ENCODE peak calls at places on chromosomes 1 and 21, in six cellular contexts. One of them, this sample, is unnamed.

GRCh38 chr1:231162970-231163830 is 1.3 kb downstream of the TRIM67 start:
- DNase-seq in breast epithelium: no peak
- DNase-seq in heart left ventricle: no peak
- DNase-seq in tibial nerve: no peak
- DNase-seq in colonic mucosa: no peak
- DNase-seq in IMR-90: no peak
- DNase-seq in this sample: no peak

GRCh38 chr1:224343679-224344078 is 13.0 kb upstream of the CNIH4 start:
- DNase-seq in breast epithelium: no peak
- DNase-seq in colonic mucosa: no peak
- DNase-seq in heart left ventricle: no peak
- DNase-seq in tibial nerve: no peak
- DNase-seq in IMR-90: no peak
- DNase-seq in this sample: no peak

GRCh38 chr1:240591552-240591951 is 20.4 kb downstream of the GREM2 start:
- DNase-seq in colonic mucosa: no peak
- DNase-seq in IMR-90: no peak
- DNase-seq in breast epithelium: no peak
- DNase-seq in tibial nerve: no peak
- DNase-seq in heart left ventricle: no peak
- DNase-seq in this sample: no peak

GRCh38 chr1:145777357-145778145 is 46.3 kb downstream of the RNF115 start:
- DNase-seq in tibial nerve: no peak
- DNase-seq in IMR-90: no peak
- DNase-seq in colonic mucosa: no peak
- DNase-seq in breast epithelium: no peak
- DNase-seq in heart left ventricle: no peak
- DNase-seq in this sample: no peak

GRCh38 chr1:108009603-108010195 is 44.7 kb upstream of the VAV3 start:
- DNase-seq in heart left ventricle: no peak
- DNase-seq in IMR-90: peak; percentile 11
- DNase-seq in colonic mucosa: no peak
- DNase-seq in tibial nerve: no peak
- DNase-seq in breast epithelium: no peak
- DNase-seq in this sample: no peak

GRCh38 chr1:153985984-153986761 is at the start of gene RAB13:
- DNase-seq in heart left ventricle: peak; percentile 89
- DNase-seq in colonic mucosa: peak; percentile 93
- DNase-seq in breast epithelium: peak; percentile 88
- DNase-seq in IMR-90: peak; percentile 80
- DNase-seq in tibial nerve: peak; percentile 78
- DNase-seq in this sample: peak; percentile 96

GRCh38 chr1:89602871-89603404 is 30.0 kb upstream of the LRRC8C start:
- DNase-seq in heart left ventricle: no peak
- DNase-seq in tibial nerve: no peak
- DNase-seq in IMR-90: no peak
- DNase-seq in colonic mucosa: no peak
- DNase-seq in breast epithelium: no peak
- DNase-seq in this sample: no peak

GRCh38 chr1:64915381-64916274 is 50.7 kb downstream of the JAK1 start:
- DNase-seq in colonic mucosa: peak; percentile 81
- DNase-seq in heart left ventricle: no peak
- DNase-seq in IMR-90: peak; percentile 94
- DNase-seq in breast epithelium: peak; percentile 54
- DNase-seq in tibial nerve: no peak
- DNase-seq in this sample: no peak

GRCh38 chr1:55067022-55067781 is 27.9 kb downstream of the PCSK9 start:
- DNase-seq in breast epithelium: no peak
- DNase-seq in IMR-90: no peak
- DNase-seq in tibial nerve: no peak
- DNase-seq in heart left ventricle: peak; percentile 79
- DNase-seq in colonic mucosa: no peak
- DNase-seq in this sample: no peak

GRCh38 chr1:23807453-23807852 is 6.9 kb upstream of the GALE start:
- DNase-seq in heart left ventricle: no peak
- DNase-seq in colonic mucosa: no peak
- DNase-seq in breast epithelium: no peak
- DNase-seq in IMR-90: no peak
- DNase-seq in tibial nerve: no peak
- DNase-seq in this sample: no peak

GRCh38 chr1:19637606-19638005 is 6.5 kb upstream of the NBL1 start:
- DNase-seq in IMR-90: no peak
- DNase-seq in breast epithelium: no peak
- DNase-seq in colonic mucosa: no peak
- DNase-seq in heart left ventricle: no peak
- DNase-seq in tibial nerve: no peak
- DNase-seq in this sample: no peak

GRCh38 chr1:170360601-170361000 is 171.4 kb upstream of the GORAB start:
- DNase-seq in colonic mucosa: no peak
- DNase-seq in heart left ventricle: no peak
- DNase-seq in breast epithelium: no peak
- DNase-seq in tibial nerve: no peak
- DNase-seq in IMR-90: no peak
- DNase-seq in this sample: no peak

GRCh38 chr21:45290948-45291612 is 3.4 kb upstream of the POFUT2 start:
- DNase-seq in IMR-90: peak; percentile 58
- DNase-seq in tibial nerve: no peak
- DNase-seq in colonic mucosa: peak; percentile 17
- DNase-seq in heart left ventricle: no peak
- DNase-seq in breast epithelium: peak; percentile 43
- DNase-seq in this sample: peak; percentile 76

GRCh38 chr1:228208831-228209524 is 1.1 kb downstream of the OBSCN start:
- DNase-seq in breast epithelium: no peak
- DNase-seq in heart left ventricle: no peak
- DNase-seq in IMR-90: no peak
- DNase-seq in tibial nerve: no peak
- DNase-seq in colonic mucosa: no peak
- DNase-seq in this sample: no peak

GRCh38 chr1:114901739-114902255 is 47.1 kb downstream of the SYCP1 start:
- DNase-seq in IMR-90: no peak
- DNase-seq in colonic mucosa: no peak
- DNase-seq in heart left ventricle: no peak
- DNase-seq in breast epithelium: no peak
- DNase-seq in tibial nerve: no peak
- DNase-seq in this sample: no peak

GRCh38 chr1:44013949-44014348 is 17.3 kb downstream of the SLC6A9 start:
- DNase-seq in breast epithelium: no peak
- DNase-seq in tibial nerve: no peak
- DNase-seq in colonic mucosa: no peak
- DNase-seq in IMR-90: no peak
- DNase-seq in heart left ventricle: no peak
- DNase-seq in this sample: no peak
- H3K27ac ChIP-seq in breast epithelium: no peak overlapping the region
- H3K27ac ChIP-seq in tibial nerve: no peak overlapping the region
- H3K27ac ChIP-seq in colonic mucosa: peak overlapping the region; percentile 70
- H3K27ac ChIP-seq in IMR-90: no peak overlapping the region
- H3K27ac ChIP-seq in heart left ventricle: no peak overlapping the region
- H3K27ac ChIP-seq in this sample: no peak overlapping the region

GRCh38 chr1:157356611-157357010 is 195.7 kb downstream of the FCRL5 start:
- DNase-seq in tibial nerve: no peak
- DNase-seq in breast epithelium: no peak
- DNase-seq in colonic mucosa: no peak
- DNase-seq in IMR-90: no peak
- DNase-seq in heart left ventricle: no peak
- DNase-seq in this sample: no peak

GRCh38 chr1:157357111-157357510 is 195.2 kb downstream of the FCRL5 start:
- DNase-seq in tibial nerve: no peak
- DNase-seq in breast epithelium: no peak
- DNase-seq in colonic mucosa: no peak
- DNase-seq in IMR-90: no peak
- DNase-seq in heart left ventricle: no peak
- DNase-seq in this sample: no peak

GRCh38 chr1:157352817-157353408 is 199.4 kb downstream of the FCRL5 start:
- DNase-seq in IMR-90: no peak
- DNase-seq in colonic mucosa: no peak
- DNase-seq in heart left ventricle: no peak
- DNase-seq in breast epithelium: no peak
- DNase-seq in tibial nerve: no peak
- DNase-seq in this sample: no peak

GRCh38 chr1:157352216-157352615 is 200.1 kb downstream of the FCRL5 start:
- DNase-seq in tibial nerve: no peak
- DNase-seq in colonic mucosa: no peak
- DNase-seq in IMR-90: no peak
- DNase-seq in heart left ventricle: no peak
- DNase-seq in breast epithelium: no peak
- DNase-seq in this sample: no peak

DNA sequence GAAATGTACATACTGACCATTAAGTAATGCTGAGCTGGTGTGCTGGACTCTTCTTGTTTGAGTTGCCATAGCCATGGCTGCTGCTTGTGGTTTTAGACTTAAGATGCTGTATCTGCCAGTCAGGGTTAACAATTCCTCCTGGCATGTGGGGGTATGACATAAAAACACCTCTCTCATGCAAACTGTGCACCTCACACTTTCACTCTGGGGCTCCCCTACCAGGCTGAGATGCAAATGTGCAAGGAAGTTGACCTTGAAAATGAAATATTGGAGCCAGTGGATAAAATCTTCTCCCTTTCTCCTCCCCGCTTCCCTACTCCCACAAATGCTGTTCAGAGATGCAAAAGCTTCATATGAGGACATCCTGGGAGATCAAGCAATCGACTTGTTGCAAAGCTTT is 198.8 kb downstream of the FCRL5 start:
- DNase-seq in heart left ventricle: no peak
- DNase-seq in tibial nerve: no peak
- DNase-seq in colonic mucosa: no peak
- DNase-seq in breast epithelium: no peak
- DNase-seq in IMR-90: no peak
- DNase-seq in this sample: no peak
- H3K4me3 ChIP-seq in heart left ventricle: no peak overlapping the region
- H3K4me3 ChIP-seq in tibial nerve: no peak overlapping the region
- H3K4me3 ChIP-seq in colonic mucosa: no peak overlapping the region
- H3K4me3 ChIP-seq in breast epithelium: no peak overlapping the region
- H3K4me3 ChIP-seq in IMR-90: no peak overlapping the region
- H3K4me3 ChIP-seq in this sample: no peak overlapping the region

GRCh38 chr1:164636744-164637143 is 77.8 kb downstream of the PBX1 start:
- DNase-seq in IMR-90: no peak
- DNase-seq in colonic mucosa: no peak
- DNase-seq in tibial nerve: no peak
- DNase-seq in heart left ventricle: no peak
- DNase-seq in breast epithelium: no peak
- DNase-seq in this sample: no peak

GRCh38 chr1:164637461-164638375 is 78.7 kb downstream of the PBX1 start:
- DNase-seq in breast epithelium: no peak
- DNase-seq in colonic mucosa: no peak
- DNase-seq in heart left ventricle: peak; percentile 63
- DNase-seq in IMR-90: peak; percentile 84
- DNase-seq in tibial nerve: no peak
- DNase-seq in this sample: peak; percentile 87

GRCh38 chr1:164640673-164641352 is 81.8 kb downstream of the PBX1 start:
- DNase-seq in colonic mucosa: no peak
- DNase-seq in heart left ventricle: peak; percentile 47
- DNase-seq in IMR-90: no peak
- DNase-seq in breast epithelium: no peak
- DNase-seq in tibial nerve: no peak
- DNase-seq in this sample: no peak

GRCh38 chr1:164635784-164636729 is 77.1 kb downstream of the PBX1 start:
- DNase-seq in IMR-90: no peak
- DNase-seq in heart left ventricle: no peak
- DNase-seq in breast epithelium: no peak
- DNase-seq in tibial nerve: no peak
- DNase-seq in colonic mucosa: peak; percentile 77
- DNase-seq in this sample: no peak

DNA sequence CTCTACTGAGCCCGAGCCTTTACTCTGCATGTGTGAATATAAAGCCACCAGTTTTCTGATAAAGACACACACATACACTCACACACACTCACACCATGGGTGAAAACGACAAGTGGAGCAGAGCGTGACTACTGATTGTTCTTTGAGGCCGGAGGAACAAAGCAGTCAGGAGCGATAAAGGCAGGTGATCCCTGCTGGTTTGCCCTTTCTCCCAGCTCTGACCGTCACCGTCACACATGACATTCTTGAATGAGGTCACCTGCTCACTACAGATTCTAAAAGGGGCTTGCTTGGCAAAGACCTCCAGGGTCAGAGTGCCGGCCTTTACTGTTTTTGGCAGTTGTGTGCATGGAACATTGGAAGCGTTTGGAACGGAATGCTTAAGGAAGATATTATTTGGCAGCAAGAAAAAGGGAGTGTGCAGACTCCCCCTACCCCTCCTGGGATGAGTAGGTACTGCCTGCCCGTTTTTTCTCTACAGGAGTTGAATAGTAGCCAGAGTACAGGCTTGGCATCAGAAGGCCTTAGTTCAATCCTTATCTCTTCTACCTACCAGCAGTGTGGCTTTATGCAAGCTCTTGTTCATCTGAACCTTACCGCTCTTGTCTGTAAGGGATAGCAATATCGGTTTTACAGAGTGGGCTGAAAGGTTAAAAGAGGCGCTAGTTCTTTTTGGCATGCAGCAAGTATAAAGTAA is 79.7 kb downstream of the PBX1 start:
- DNase-seq in breast epithelium: no peak
- DNase-seq in colonic mucosa: no peak
- DNase-seq in heart left ventricle: peak; percentile 47
- DNase-seq in IMR-90: no peak
- DNase-seq in tibial nerve: no peak
- DNase-seq in this sample: no peak
- H3K27ac ChIP-seq in breast epithelium: peak overlapping the region; percentile 71
- H3K27ac ChIP-seq in colonic mucosa: no peak overlapping the region
- H3K27ac ChIP-seq in heart left ventricle: peak overlapping the region; percentile 82
- H3K27ac ChIP-seq in IMR-90: no peak overlapping the region
- H3K27ac ChIP-seq in tibial nerve: no peak overlapping the region
- H3K27ac ChIP-seq in this sample: peak overlapping the region; percentile 84

DNA sequence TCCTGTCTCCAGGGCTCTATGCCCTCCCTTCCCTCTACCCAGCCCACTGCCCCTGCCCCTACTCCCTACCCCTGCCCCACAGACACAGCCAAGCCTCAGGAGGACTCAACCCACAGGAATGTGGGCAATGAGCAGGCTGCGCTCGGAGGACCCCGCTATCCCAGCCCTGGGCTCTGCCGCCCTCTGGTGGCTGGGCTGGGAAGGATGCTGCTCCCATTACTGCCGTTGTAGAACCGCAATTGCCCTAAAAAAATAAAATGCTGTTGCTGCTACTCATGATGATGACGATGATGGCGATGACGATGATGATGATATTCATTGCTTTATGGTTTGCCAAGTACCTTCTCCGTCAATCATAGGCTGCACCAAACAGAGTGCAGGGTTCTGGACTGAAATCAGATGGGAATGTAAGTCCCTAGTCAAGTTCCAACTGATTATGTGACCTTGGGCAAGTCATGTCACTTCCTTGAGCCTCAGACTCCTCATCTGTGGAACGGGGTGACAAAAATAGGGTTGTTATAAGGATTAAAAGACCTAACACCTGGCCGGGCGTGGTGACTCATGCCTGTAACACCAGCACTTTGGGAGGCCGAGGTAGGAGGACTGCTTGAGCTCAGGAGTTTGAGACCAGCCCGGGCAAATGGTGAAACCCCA is 24.6 kb downstream of the ARHGEF19 start:
- DNase-seq in IMR-90: peak; percentile 89
- DNase-seq in tibial nerve: peak; percentile 85
- DNase-seq in colonic mucosa: peak; percentile 85
- DNase-seq in breast epithelium: no peak
- DNase-seq in heart left ventricle: peak; percentile 73
- DNase-seq in this sample: peak; percentile 86
- H3K4me3 ChIP-seq in IMR-90: no peak overlapping the region
- H3K4me3 ChIP-seq in tibial nerve: no peak overlapping the region
- H3K4me3 ChIP-seq in colonic mucosa: no peak overlapping the region
- H3K4me3 ChIP-seq in breast epithelium: no peak overlapping the region
- H3K4me3 ChIP-seq in heart left ventricle: no peak overlapping the region
- H3K4me3 ChIP-seq in this sample: no peak overlapping the region

GRCh38 chr1:77534456-77534855 is 148.0 kb downstream of the ZZZ3 start:
- DNase-seq in heart left ventricle: no peak
- DNase-seq in tibial nerve: no peak
- DNase-seq in colonic mucosa: no peak
- DNase-seq in IMR-90: no peak
- DNase-seq in breast epithelium: no peak
- DNase-seq in this sample: no peak
- H3K27ac ChIP-seq in heart left ventricle: no peak overlapping the region
- H3K27ac ChIP-seq in tibial nerve: no peak overlapping the region
- H3K27ac ChIP-seq in colonic mucosa: no peak overlapping the region
- H3K27ac ChIP-seq in IMR-90: no peak overlapping the region
- H3K27ac ChIP-seq in breast epithelium: no peak overlapping the region
- H3K27ac ChIP-seq in this sample: no peak overlapping the region

This sample was measured in sigmoid colon.